ENCODE peak calls at places on chromosome X, in nine cellular contexts. N is amygdala, Z is T-helper 17 cell, B is iris pigment epithelial cell, A is PC-3, T is suprapubic skin, R is NCI-H524, V is NCI-H1105 treated with DMSO at 0.1 percent for 48 hours, F is NCI-H345. L is an unnamed sample.

GRCh38 chrX:15607067-15607466 is 6.3 kb upstream of the ACE2 start:
- DNase-seq in N (no peak), Z (no peak), B (no peak), A (peak), T (no peak), R (no peak), V (no peak), F (no peak), L (no peak)

GRCh38 chrX:39427492-39428289 is 626.4 kb downstream of the MID1IP1 start:
- DNase-seq in N (no peak), Z (no peak), B (peak), A (peak), T (no peak), R (no peak), V (no peak), F (no peak), L (no peak)

GRCh38 chrX:41734530-41734929 is 10.5 kb downstream of the GPR82 start:
- DNase-seq in N (no peak), Z (no peak), B (peak), A (peak), T (no peak), R (peak), V (peak), F (no peak), L (peak)

GRCh38 chrX:7147431-7147977 is at the start of gene STS:
- DNase-seq in N (peak), Z (peak), B (peak), A (no peak), T (peak), R (peak), V (peak), F (peak), L (peak)

GRCh38 chrX:40434947-40435346 is 145.8 kb upstream of the ATP6AP2 start:
- DNase-seq in N (peak), Z (no peak), B (peak), A (no peak), T (no peak), R (peak), V (peak), F (no peak), L (no peak)

GRCh38 chrX:15033909-15034308 is 160.7 kb downstream of the MOSPD2 start:
- DNase-seq in N (no peak), Z (no peak), B (no peak), A (no peak), T (no peak), R (no peak), V (no peak), F (no peak), L (no peak)

GRCh38 chrX:136909119-136909705 is 28.7 kb upstream of the RBMX start:
- DNase-seq in N (peak), Z (peak), B (peak), A (peak), T (peak), R (peak), V (peak), F (peak), L (peak)

GRCh38 chrX:20681691-20682090 is 415.0 kb upstream of the RPS6KA3 start:
- DNase-seq in N (no peak), Z (no peak), B (no peak), A (no peak), T (no peak), R (no peak), V (no peak), F (no peak), L (no peak)

GRCh38 chrX:97984641-97985040 is 1100.9 kb downstream of the RPA4 start:
- DNase-seq in N (no peak), Z (no peak), B (no peak), A (peak), T (no peak), R (no peak), V (no peak), F (no peak), L (no peak)

GRCh38 chrX:51456246-51456645 is 40.1 kb downstream of the NUDT11 start:
- DNase-seq in N (no peak), Z (no peak), B (no peak), A (no peak), T (no peak), R (no peak), V (no peak), F (no peak), L (no peak)

GRCh38 chrX:33465137-33465536 is 253.8 kb upstream of the DMD start:
- DNase-seq in N (no peak), Z (no peak), B (no peak), A (no peak), T (no peak), R (no peak), V (no peak), F (no peak), L (no peak)

GRCh38 chrX:52424658-52425057 is 55.8 kb downstream of the XAGE2 start:
- DNase-seq in N (no peak), Z (no peak), B (peak), A (peak), T (no peak), R (no peak), V (no peak), F (no peak), L (no peak)

GRCh38 chrX:39753296-39753996 is 344.3 kb downstream of the BCOR start:
- DNase-seq in N (no peak), Z (no peak), B (peak), A (no peak), T (no peak), R (no peak), V (no peak), F (peak), L (no peak)

GRCh38 chrX:41828821-41829220 is 94.5 kb downstream of the CASK start:
- DNase-seq in N (no peak), Z (no peak), B (peak), A (no peak), T (no peak), R (no peak), V (no peak), F (no peak), L (no peak)

GRCh38 chrX:46978341-46979291 is 66.4 kb downstream of the JADE3 start:
- DNase-seq in N (no peak), Z (peak), B (peak), A (peak), T (peak), R (peak), V (peak), F (peak), L (peak)

GRCh38 chrX:118530537-118530936 is 34.9 kb downstream of the DOCK11 start:
- DNase-seq in N (no peak), Z (no peak), B (peak), A (no peak), T (no peak), R (no peak), V (no peak), F (no peak), L (no peak)

GRCh38 chrX:74450803-74451449 is 29.6 kb downstream of the SLC16A2 start:
- DNase-seq in N (no peak), Z (no peak), B (peak), A (peak), T (no peak), R (no peak), V (no peak), F (no peak), L (no peak)

GRCh38 chrX:93791304-93791703 is 117.3 kb downstream of the FAM133A start:
- DNase-seq in N (no peak), Z (no peak), B (no peak), A (no peak), T (no peak), R (no peak), V (no peak), F (no peak), L (no peak)

GRCh38 chrX:146006637-146007036 is 189.0 kb downstream of the SLITRK2 start:
- DNase-seq in N (no peak), Z (no peak), B (no peak), A (no peak), T (no peak), R (no peak), V (no peak), F (no peak), L (no peak)

GRCh38 chrX:153161952-153162351 is 17.1 kb upstream of the MAGEA1 start:
- DNase-seq in N (no peak), Z (no peak), B (no peak), A (no peak), T (no peak), R (no peak), V (no peak), F (no peak), L (no peak)

GRCh38 chrX:119359618-119360382 is 39.3 kb upstream of the SLC25A43 start:
- DNase-seq in N (no peak), Z (no peak), B (no peak), A (no peak), T (no peak), R (no peak), V (no peak), F (no peak), L (no peak)

GRCh38 chrX:100647739-100648138 is 3.7 kb downstream of the SRPX2 start:
- DNase-seq in N (no peak), Z (no peak), B (no peak), A (peak), T (no peak), R (no peak), V (no peak), F (peak), L (no peak)

GRCh38 chrX:152072236-152072635 is 66.1 kb downstream of the MAGEA10 start:
- DNase-seq in N (no peak), Z (no peak), B (peak), A (peak), T (no peak), R (no peak), V (no peak), F (no peak), L (no peak)

GRCh38 chrX:118536687-118537461 is 41.3 kb downstream of the DOCK11 start:
- DNase-seq in N (no peak), Z (peak), B (peak), A (peak), T (no peak), R (peak), V (no peak), F (no peak), L (no peak)

GRCh38 chrX:12137982-12138365 is 299 bp upstream of the FRMPD4 start:
- DNase-seq in N (no peak), Z (no peak), B (peak), A (peak), T (no peak), R (peak), V (no peak), F (peak), L (peak)

GRCh38 chrX:40004916-40005289 is 92.9 kb downstream of the BCOR start:
- DNase-seq in N (no peak), Z (no peak), B (no peak), A (no peak), T (no peak), R (no peak), V (no peak), F (no peak), L (no peak)

L was measured in D341Med.